ENCODE peak calls at places on chromosome 1, in four cellular contexts. Q is left ventricle myocardium inferior, R is endothelial cell, B is Daoy. G is an unnamed sample.

GRCh38 chr1:68916227-68916853 is 419.5 kb upstream of the DEPDC1 start:
- DNase-seq in Q (no peak), R (no peak), B (peak), G (peak)

GRCh38 chr1:41357451-41358151 is 3.6 kb upstream of the FOXO6 start:
- DNase-seq in Q (peak), R (no peak), B (no peak), G (peak)

GRCh38 chr1:37776946-37777516 is 12.1 kb upstream of the EPHA10 start:
- DNase-seq in Q (no peak), R (no peak), B (no peak), G (no peak)

GRCh38 chr1:17881761-17882160 is 126.6 kb downstream of the ACTL8 start:
- DNase-seq in Q (no peak), R (no peak), B (no peak), G (no peak)

GRCh38 chr1:92994105-92994712 is 32.9 kb upstream of the DIPK1A start:
- DNase-seq in Q (no peak), R (peak), B (peak), G (peak)

GRCh38 chr1:18110968-18111367 is 3.4 kb downstream of the IGSF21 start:
- DNase-seq in Q (peak), R (no peak), B (no peak), G (no peak)

GRCh38 chr1:113751516-113751915 is 7.8 kb downstream of the PHTF1 start:
- DNase-seq in Q (no peak), R (no peak), B (no peak), G (no peak)

GRCh38 chr1:205792946-205793673 is 17.8 kb upstream of the RAB29 start:
- DNase-seq in Q (no peak), R (no peak), B (no peak), G (no peak)

GRCh38 chr1:88799433-88799832 is 91.9 kb downstream of the GTF2B start:
- DNase-seq in Q (no peak), R (no peak), B (no peak), G (no peak)

GRCh38 chr1:46394108-46394871 is at the start of gene FAAH:
- DNase-seq in Q (peak), R (peak), B (peak), G (peak)

GRCh38 chr1:21669287-21670058 is at the start of gene RAP1GAP:
- DNase-seq in Q (no peak), R (peak), B (no peak), G (peak)

GRCh38 chr1:239387304-239388231 is 1.2 kb downstream of the CHRM3 start:
- DNase-seq in Q (no peak), R (peak), B (peak), G (peak)

GRCh38 chr1:37323486-37324377 is 150.6 kb upstream of the ZC3H12A start:
- DNase-seq in Q (no peak), R (peak), B (peak), G (peak)

GRCh38 chr1:206658264-206658980 is 23.1 kb downstream of the DYRK3 start:
- DNase-seq in Q (peak), R (peak), B (peak), G (no peak)

GRCh38 chr1:14421977-14422609 is 176.4 kb upstream of the KAZN start:
- DNase-seq in Q (no peak), R (no peak), B (no peak), G (no peak)

GRCh38 chr1:66276229-66276628 is 257.7 kb upstream of the SGIP1 start:
- DNase-seq in Q (no peak), R (no peak), B (no peak), G (no peak)

GRCh38 chr1:198125995-198126758 is 30.6 kb upstream of the NEK7 start:
- DNase-seq in Q (no peak), R (no peak), B (peak), G (peak)

GRCh38 chr1:171245458-171246064 is 2.7 kb upstream of the FMO1 start:
- DNase-seq in Q (no peak), R (peak), B (peak), G (peak)

GRCh38 chr1:193216920-193217319 is 30.5 kb upstream of the B3GALT2 start:
- DNase-seq in Q (peak), R (peak), B (no peak), G (no peak)

GRCh38 chr1:172764378-172764777 is 105.5 kb downstream of the FASLG start:
- DNase-seq in Q (peak), R (no peak), B (no peak), G (no peak)

GRCh38 chr1:119611701-119612113 is 36.4 kb downstream of the ZNF697 start:
- DNase-seq in Q (peak), R (peak), B (peak), G (peak)

GRCh38 chr1:93427656-93428055 is 20.3 kb upstream of the FNBP1L start:
- DNase-seq in Q (peak), R (no peak), B (no peak), G (no peak)

GRCh38 chr1:201089621-201090020 is 22.6 kb downstream of the CACNA1S start:
- DNase-seq in Q (no peak), R (no peak), B (no peak), G (no peak)

GRCh38 chr1:235566092-235566491 is 61.8 kb upstream of the B3GALNT2 start:
- DNase-seq in Q (no peak), R (no peak), B (no peak), G (no peak)

GRCh38 chr1:180195401-180195800 is 34.7 kb upstream of the LHX4 start:
- DNase-seq in Q (no peak), R (no peak), B (no peak), G (no peak)

GRCh38 chr1:182676321-182676720 is 8.1 kb downstream of the RGS8 start:
- DNase-seq in Q (no peak), R (no peak), B (no peak), G (no peak)

GRCh38 chr1:74426208-74426932 is 86.0 kb downstream of the LRRC53 start:
- DNase-seq in Q (no peak), R (no peak), B (no peak), G (peak)

GRCh38 chr1:156303241-156303640 is 4.1 kb upstream of the VHLL start:
- DNase-seq in Q (no peak), R (no peak), B (no peak), G (no peak)

GRCh38 chr1:186502087-186502486 is 41.2 kb upstream of the PDC start:
- DNase-seq in Q (no peak), R (no peak), B (no peak), G (no peak)

GRCh38 chr1:46401514-46401913 is 7.4 kb downstream of the FAAH start:
- DNase-seq in Q (no peak), R (no peak), B (peak), G (no peak)

GRCh38 chr1:180096584-180097318 is 57.9 kb upstream of the QSOX1 start:
- DNase-seq in Q (no peak), R (no peak), B (no peak), G (no peak)

GRCh38 chr1:230639714-230640209 is 2.5 kb upstream of the COG2 start:
- DNase-seq in Q (no peak), R (no peak), B (no peak), G (no peak)

GRCh38 chr1:2233997-2234761 is 6.1 kb downstream of the SKI start:
- DNase-seq in Q (peak), R (no peak), B (peak), G (peak)

G was measured in astrocyte of the hippocampus.